ENCODE peak calls at places on chromosomes 11 and 22, in four cellular contexts. R is K562, M is H1, P is SK-N-SH. H is an unnamed sample.

GRCh38 chr11:9823887-9824385 is 160.1 kb downstream of the SWAP70 start:
- DNase-seq in R (no peak), M (no peak), P (no peak), H (no peak)

GRCh38 chr22:21775061-21775460 is 39.5 kb upstream of the YPEL1 start:
- DNase-seq in R (no peak), P (no peak), M (no peak), H (no peak)

GRCh38 chr22:49425356-49425755 is 402.3 kb downstream of the BRD1 start:
- DNase-seq in P (no peak), M (no peak), R (no peak), H (no peak)

GRCh38 chr11:114354076-114354475 is 46.2 kb downstream of the C11orf71 start:
- DNase-seq in P (no peak), R (peak; percentile 61), M (no peak), H (no peak)

GRCh38 chr11:12587333-12587997 is 86.8 kb upstream of the TEAD1 start:
- DNase-seq in P (no peak), R (no peak), M (no peak), H (no peak)

GRCh38 chr11:2581151-2581930 is 118.5 kb downstream of the KCNQ1OT1 start:
- DNase-seq in P (peak; percentile 18), R (no peak), M (no peak), H (peak; percentile 7)

GRCh38 chr11:43555811-43556210 is 124.7 kb upstream of the HSD17B12 start:
- DNase-seq in M (no peak), R (no peak), P (no peak), H (no peak)

GRCh38 chr11:128915148-128915519 is 24.0 kb downstream of the KCNJ5 start:
- DNase-seq in M (no peak), R (no peak), P (no peak), H (no peak)

GRCh38 chr11:87013852-87014251 is 23.9 kb upstream of the TMEM135 start:
- DNase-seq in M (no peak), P (no peak), R (no peak), H (no peak)

GRCh38 chr11:114137838-114138237 is 78.3 kb downstream of the ZBTB16 start:
- DNase-seq in M (no peak), R (no peak), P (no peak), H (no peak)

GRCh38 chr11:12159351-12160099 is 49.1 kb downstream of the MICAL2 start:
- DNase-seq in R (no peak), P (no peak), M (no peak), H (no peak)

GRCh38 chr11:108945341-108945740 is 280.5 kb downstream of the DDX10 start:
- DNase-seq in R (no peak), M (no peak), P (no peak), H (no peak)

GRCh38 chr22:22026157-22026831 is 43.7 kb upstream of the TOP3B start:
- DNase-seq in P (no peak), M (no peak), R (peak; percentile 56), H (no peak)

GRCh38 chr22:21791635-21792625 is 56.3 kb upstream of the YPEL1 start:
- DNase-seq in M (no peak), R (peak; percentile 94), P (no peak), H (no peak)

GRCh38 chr11:23903044-23903704 is 593.7 kb upstream of the LUZP2 start:
- DNase-seq in P (no peak), R (no peak), M (no peak), H (no peak)

GRCh38 chr11:68950776-68951175 is 30.0 kb downstream of the MRGPRD start:
- DNase-seq in P (no peak), R (no peak), M (no peak), H (peak; percentile 36)

GRCh38 chr11:36009469-36009868 is 65.6 kb downstream of the LDLRAD3 start:
- DNase-seq in R (no peak), P (no peak), M (no peak), H (no peak)

GRCh38 chr22:29635734-29636357 is 32.4 kb downstream of the NF2 start:
- DNase-seq in R (peak; percentile 29), M (no peak), P (peak; percentile 60), H (no peak)

GRCh38 chr11:13134886-13135285 is 125.8 kb downstream of the RASSF10 start:
- DNase-seq in P (no peak), M (no peak), R (no peak), H (no peak)

GRCh38 chr22:49951001-49951677 is 9.4 kb upstream of the PIM3 start:
- DNase-seq in R (peak; percentile 16), M (no peak), P (no peak), H (no peak)

GRCh38 chr11:84720706-84721402 is 906.3 kb downstream of the DLG2 start:
- DNase-seq in P (peak; percentile 53), R (no peak), M (no peak), H (peak; percentile 38)

GRCh38 chr11:123640677-123641494 is 13.5 kb downstream of the SCN3B start:
- DNase-seq in M (no peak), P (peak; percentile 81), R (peak; percentile 79), H (peak; percentile 77)
- TF ChIP-seq TEAD4 in M (no peak), P (no peak), R (no peak), H (no peak)

GRCh38 chr22:37329239-37330140 is 47.2 kb downstream of the CYTH4 start:
- DNase-seq in R (no peak), M (no peak), P (no peak), H (no peak)

GRCh38 chr22:37330200-37331033 is 48.1 kb downstream of the CYTH4 start:
- DNase-seq in M (peak; percentile 69), P (peak; percentile 86), R (peak; percentile 80), H (peak; percentile 91)

GRCh38 chr22:37331811-37332536 is 49.7 kb downstream of the CYTH4 start:
- DNase-seq in P (no peak), R (no peak), M (no peak), H (no peak)

GRCh38 chr22:37333724-37334460 is 51.6 kb downstream of the CYTH4 start:
- DNase-seq in R (no peak), P (no peak), M (no peak), H (no peak)

GRCh38 chr22:37331034-37331428 is 48.7 kb downstream of the CYTH4 start:
- DNase-seq in M (no peak), R (peak; percentile 34), P (no peak), H (no peak)
- TF ChIP-seq TEAD4 in M (no peak), R (no peak), P (no peak), H (no peak)

GRCh38 chr22:33573479-33573878 is 346.8 kb downstream of the LARGE1 start:
- DNase-seq in P (no peak), R (no peak), M (no peak), H (no peak)

GRCh38 chr22:33577862-33578411 is 342.3 kb downstream of the LARGE1 start:
- DNase-seq in R (no peak), P (peak; percentile 37), M (no peak), H (no peak)

GRCh38 chr22:33578752-33579151 is 341.5 kb downstream of the LARGE1 start:
- DNase-seq in P (no peak), M (no peak), R (no peak), H (no peak)

GRCh38 chr22:33576205-33576604 is 344.1 kb downstream of the LARGE1 start:
- DNase-seq in R (no peak), M (no peak), P (no peak), H (no peak)

GRCh38 chr22:33575041-33575440 is 345.2 kb downstream of the LARGE1 start:
- DNase-seq in M (no peak), P (no peak), R (no peak), H (no peak)
- TF ChIP-seq TEAD4 in M (no peak), P (no peak), R (no peak), H (no peak)

GRCh38 chr11:61960532-61960931 is 6.9 kb downstream of the FTH1 start:
- DNase-seq in M (no peak), P (no peak), R (no peak), H (no peak)

GRCh38 chr11:61962213-61963015 is 5.0 kb downstream of the FTH1 start:
- DNase-seq in R (no peak), P (no peak), M (no peak), H (no peak)

GRCh38 chr11:61963282-61964057 is 4.0 kb downstream of the FTH1 start:
- DNase-seq in M (no peak), P (no peak), R (no peak), H (no peak)

GRCh38 chr11:61963016-61963281 is 4.5 kb downstream of the FTH1 start:
- DNase-seq in P (no peak), M (no peak), R (peak; percentile 50), H (no peak)

GRCh38 chr11:61961570-61962212 is 5.7 kb downstream of the FTH1 start:
- DNase-seq in M (no peak), P (no peak), R (no peak), H (no peak)
- TF ChIP-seq TEAD4 in M (no peak), P (no peak), R (no peak), H (no peak)

GRCh38 chr11:90774727-90775572 is 552.1 kb upstream of the CHORDC1 start:
- DNase-seq in M (peak; percentile 10), P (no peak), R (no peak), H (peak; percentile 58)
- TF ChIP-seq TEAD4 in M (peak; percentile 41), P (no peak), R (no peak), H (no peak)